ENCODE peak calls at places on chromosomes 2 and 18, in five cellular contexts. O, V, M, Z and P are unnamed samples.

GRCh38 chr2:45857848-45858520 is 206.5 kb downstream of the PRKCE start:
- DNase-seq in Z (no peak), M (no peak), V (no peak), O (no peak), P (no peak)

GRCh38 chr2:188776634-188777033 is 197.5 kb upstream of the COL3A1 start:
- DNase-seq in M (no peak), V (no peak), Z (no peak), O (no peak), P (no peak)

GRCh38 chr2:188267776-188268175 is 23.9 kb upstream of the GULP1 start:
- DNase-seq in Z (no peak), M (no peak), O (no peak), V (no peak), P (no peak)

GRCh38 chr2:42392191-42392590 is 31.2 kb upstream of the COX7A2L start:
- DNase-seq in M (no peak), V (no peak), Z (no peak), O (no peak), P (no peak)

GRCh38 chr2:157523270-157524059 is 79.6 kb upstream of the CYTIP start:
- DNase-seq in Z (no peak), V (no peak), M (no peak), O (no peak), P (no peak)

GRCh38 chr2:47904903-47905453 is 1.3 kb downstream of the FBXO11 start:
- DNase-seq in M (peak; percentile 43), O (peak; percentile 50), Z (no peak), V (peak; percentile 18), P (no peak)

GRCh38 chr2:238023608-238024007 is 37.2 kb upstream of the SCLY start:
- DNase-seq in Z (no peak), O (no peak), V (no peak), M (peak; percentile 5), P (no peak)

GRCh38 chr2:11542275-11542819 is 8.5 kb downstream of the GREB1 start:
- DNase-seq in Z (no peak), V (no peak), M (no peak), O (no peak), P (no peak)

GRCh38 chr2:64362562-64363026 is 91.4 kb upstream of the LGALSL start:
- DNase-seq in Z (no peak), V (no peak), O (no peak), M (peak; percentile 52), P (no peak)

GRCh38 chr2:215418064-215418963 is 17.6 kb downstream of the FN1 start:
- DNase-seq in Z (no peak), M (no peak), V (no peak), O (no peak), P (no peak)

GRCh38 chr18:12314586-12315305 is 6.7 kb downstream of the TUBB6 start:
- DNase-seq in M (no peak), V (no peak), O (no peak), Z (no peak), P (no peak)

DNA sequence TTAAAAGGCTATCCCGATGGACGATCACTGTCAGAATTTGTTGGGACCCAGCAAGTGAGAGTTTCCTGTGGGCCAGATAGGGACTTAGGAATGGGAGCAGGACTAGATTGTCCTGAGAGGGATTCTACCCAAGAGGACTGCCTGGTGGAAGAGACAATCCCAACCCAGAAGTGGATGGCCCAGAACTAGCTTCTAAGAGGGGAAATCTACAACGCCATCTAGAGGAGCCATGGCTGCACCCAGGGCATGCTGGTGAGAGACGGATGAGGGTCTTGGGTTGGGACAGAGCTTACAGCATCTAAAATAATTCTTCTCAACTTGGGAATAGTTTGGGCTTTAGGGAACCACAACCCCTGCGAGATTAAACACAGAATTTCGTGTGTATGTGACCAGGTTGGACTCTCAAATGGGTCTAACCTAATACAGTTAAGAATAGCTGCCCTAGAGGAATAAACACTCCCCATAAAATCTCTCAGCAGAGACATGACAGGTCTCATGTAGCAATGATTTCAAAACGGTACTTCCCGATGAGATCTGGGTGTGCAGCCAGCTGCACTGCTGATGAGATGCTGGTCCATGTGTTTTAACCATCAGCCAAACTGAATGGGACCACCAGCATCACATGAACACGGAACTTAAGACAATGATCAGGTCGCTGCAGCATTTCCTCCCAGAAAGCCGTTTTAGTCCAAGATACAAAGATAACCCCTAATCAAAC is 50.8 kb downstream of the CCBE1 start:
- DNase-seq in O (no peak), V (no peak), Z (no peak), M (no peak), P (no peak)
- TF ChIP-seq CTCF in O (no peak), V (no peak), Z (no peak), M (no peak), P (no peak)

DNA sequence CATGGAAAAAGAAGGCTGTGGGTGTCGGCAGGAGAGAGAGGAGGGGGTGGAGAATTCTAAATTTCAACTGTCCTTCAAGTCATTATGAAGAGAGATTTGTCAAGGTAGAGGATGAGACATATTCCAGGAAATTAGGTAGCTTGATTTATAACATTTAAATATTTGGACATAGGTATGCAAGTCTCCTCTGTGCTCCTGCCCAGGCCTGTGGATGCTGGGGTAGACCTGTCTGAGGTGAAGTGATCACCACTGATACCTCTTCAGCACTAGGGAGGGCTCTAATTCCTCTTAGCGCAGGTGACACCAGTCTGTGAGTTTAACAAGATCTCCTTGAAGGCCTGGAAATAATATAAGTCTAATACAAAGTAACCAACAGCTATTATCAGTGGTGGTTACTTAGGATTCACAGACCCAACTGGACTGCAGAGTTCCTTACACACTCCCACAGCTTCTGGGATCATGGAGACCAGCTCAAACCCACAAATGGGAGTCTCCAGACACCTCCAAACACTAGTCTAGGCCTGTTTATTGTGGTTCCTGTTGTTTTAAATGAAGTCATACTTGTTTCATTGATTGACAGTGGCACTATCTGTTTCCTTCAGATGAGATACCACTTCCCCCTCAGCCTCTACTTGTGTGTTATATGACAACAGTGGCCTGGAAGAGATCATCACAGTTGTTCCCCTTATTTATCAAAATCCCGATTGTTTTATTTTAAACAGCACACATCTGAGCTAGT is 104.1 kb upstream of the ITPRID2 start:
- DNase-seq in V (no peak), M (no peak), O (no peak), Z (no peak), P (no peak)
- H3K4me1 ChIP-seq in V (no peaks in the 10 kb centered on the region), M (peaks cover 13% of the 10 kb centered on the region), O (no peaks in the 10 kb centered on the region), Z (no peaks in the 10 kb centered on the region), P (no peaks in the 10 kb centered on the region)

GRCh38 chr18:74310411-74310810 is 5.2 kb upstream of the C18orf63 start:
- DNase-seq in M (no peak), Z (no peak), V (no peak), O (no peak), P (no peak)
- TF ChIP-seq CTCF in M (peak; percentile 30), Z (no peak), V (peak; percentile 18), O (no peak), P (peak; percentile 20)

GRCh38 chr2:217979151-217979811 is 23.5 kb downstream of the TNS1 start:
- DNase-seq in Z (no peak), M (no peak), O (no peak), V (no peak), P (no peak)

GRCh38 chr2:217980591-217980990 is 22.2 kb downstream of the TNS1 start:
- DNase-seq in M (no peak), O (no peak), V (no peak), Z (no peak), P (no peak)

GRCh38 chr2:217983276-217984233 is 19.2 kb downstream of the TNS1 start:
- DNase-seq in O (no peak), M (no peak), V (no peak), Z (peak; percentile 48), P (no peak)

GRCh38 chr2:217980036-217980435 is 22.8 kb downstream of the TNS1 start:
- DNase-seq in Z (no peak), O (no peak), M (no peak), V (no peak), P (no peak)

GRCh38 chr2:217981084-217981730 is 21.6 kb downstream of the TNS1 start:
- DNase-seq in Z (no peak), V (no peak), M (no peak), O (no peak), P (no peak)
- H3K4me1 ChIP-seq in Z (peaks cover 17% of the 10 kb centered on the region), V (peaks cover 31% of the 10 kb centered on the region), M (no peaks in the 10 kb centered on the region), O (no peaks in the 10 kb centered on the region), P (peaks cover 59% of the 10 kb centered on the region)

DNA sequence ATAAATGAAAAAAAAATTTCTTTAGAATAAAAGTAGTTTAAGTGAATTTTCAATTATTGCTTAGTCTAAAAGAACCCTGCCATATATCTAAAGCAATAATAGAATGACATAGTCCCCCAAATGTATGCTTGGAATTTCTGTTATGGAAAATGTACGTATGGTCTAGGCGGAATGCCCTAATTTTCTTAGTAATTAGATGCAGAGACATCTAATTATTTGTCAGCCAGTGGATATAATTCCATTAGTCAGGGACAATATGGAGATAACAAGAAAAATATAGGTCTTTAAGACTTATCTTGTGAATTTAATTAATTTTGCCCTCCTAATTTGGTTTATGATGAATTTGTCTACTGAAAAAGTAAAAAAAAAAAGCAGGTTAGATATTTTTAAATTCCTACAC is 460.9 kb upstream of the SOX11 start:
- DNase-seq in M (no peak), O (no peak), V (no peak), Z (no peak), P (no peak)
- TF ChIP-seq CTCF in M (no peak), O (no peak), V (no peak), Z (no peak), P (no peak)

DNA sequence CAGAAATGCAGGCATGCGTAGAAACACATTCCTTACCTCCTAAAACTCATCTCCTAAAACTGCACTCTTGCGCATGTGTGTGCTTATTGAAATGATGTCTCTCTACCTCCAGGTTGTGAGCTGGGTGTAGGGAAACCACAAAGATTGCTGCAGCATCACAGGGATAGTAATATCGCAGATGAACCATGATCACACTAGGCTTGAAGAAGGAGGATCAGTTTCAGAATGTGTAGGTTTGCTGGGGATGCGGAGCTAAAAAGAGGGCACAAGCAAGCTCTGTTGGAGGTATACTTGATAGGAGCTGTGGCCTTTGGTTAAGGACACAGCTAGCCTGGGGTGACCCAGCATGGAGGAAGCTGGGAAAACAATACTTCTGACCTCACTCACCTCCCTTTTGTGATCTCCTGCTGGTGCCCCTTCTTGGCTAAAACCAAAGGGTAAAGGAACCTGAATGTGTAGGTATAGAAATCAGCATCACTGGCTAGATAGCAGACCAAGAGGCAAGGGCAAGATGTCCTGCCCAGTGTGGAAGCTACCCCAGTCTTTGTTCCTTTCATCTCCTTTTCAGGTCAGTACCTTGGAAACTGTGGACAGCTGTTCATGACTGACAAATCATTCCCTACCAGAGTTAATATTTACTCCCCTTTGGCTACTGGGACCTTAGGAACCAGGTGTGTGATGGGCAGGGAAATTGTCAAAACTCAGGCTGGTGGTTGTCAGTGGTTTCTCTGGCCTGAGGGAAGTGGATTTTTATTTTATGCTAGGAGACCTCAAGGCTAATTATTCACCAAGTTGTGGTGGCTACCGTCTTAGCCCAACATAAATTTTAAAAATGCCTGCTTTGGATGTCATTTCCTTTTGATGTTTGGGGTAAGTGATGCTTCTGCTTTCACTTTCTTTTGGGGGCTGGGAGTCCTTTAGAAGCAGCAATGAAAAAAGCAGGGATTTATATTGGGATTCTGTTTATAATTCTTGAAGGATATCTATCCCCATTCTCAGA is 119.0 kb downstream of the SETBP1 start:
- DNase-seq in Z (no peak), O (no peak), M (no peak), V (no peak), P (no peak)
- H3K4me1 ChIP-seq in Z (no peaks in the 10 kb centered on the region), O (no peaks in the 10 kb centered on the region), M (peaks cover 4% of the 10 kb centered on the region), V (peaks cover 5% of the 10 kb centered on the region), P (peaks cover 11% of the 10 kb centered on the region)